ENCODE peak calls at places on chromosomes 4 and X, in eight cellular contexts. S is stimulated activated CD4-positive, alpha-beta T cell treated with anti-CD3 and anti-CD28 coated beads, Interleukin-12 subunit alpha, Interleukin-12 subunit beta, amount 100 ng/mL, for 24 hours; N is hippocampal formation; R is germinal center; L is immature natural killer cell; A is MM.1S; P is NCI-H2171; V is astrocyte of the spinal cord. E is an unnamed sample.

GRCh38 chr4:14196141-14196540 is 568.6 kb upstream of the BOD1L1 start:
- DNase-seq in S (no peak), N (no peak), R (no peak), L (no peak), A (peak; percentile 21), P (no peak), V (peak; percentile 83), E (no peak)

GRCh38 chr4:110197421-110198398 is 705 bp downstream of the ELOVL6 start:
- DNase-seq in S (peak; percentile 49), N (peak; percentile 58), R (peak; percentile 32), L (peak; percentile 65), A (peak; percentile 56), P (no peak), V (peak; percentile 54), E (peak; percentile 20)

GRCh38 chr4:51894246-51894645 is 51.3 kb downstream of the DCUN1D4 start:
- DNase-seq in S (no peak), N (no peak), R (no peak), L (no peak), A (no peak), P (no peak), V (peak; percentile 20), E (no peak)

GRCh38 chr4:44235897-44236296 is 212.7 kb downstream of the KCTD8 start:
- DNase-seq in S (no peak), N (no peak), R (no peak), L (no peak), A (no peak), P (no peak), V (no peak), E (no peak)

GRCh38 chr4:57053508-57053907 is 56.7 kb downstream of the IGFBP7 start:
- DNase-seq in S (no peak), N (no peak), R (no peak), L (no peak), A (no peak), P (no peak), V (peak; percentile 85), E (no peak)

GRCh38 chr4:76955187-76955586 is 5.6 kb downstream of the SEPTIN11 start:
- DNase-seq in S (no peak), N (no peak), R (no peak), L (no peak), A (no peak), P (no peak), V (peak; percentile 58), E (no peak)

GRCh38 chrX:25300994-25301393 is 285.2 kb upstream of the ARX start:
- DNase-seq in S (no peak), N (no peak), R (no peak), L (no peak), A (no peak), P (no peak), V (no peak), E (no peak)

GRCh38 chr4:177455591-177455990 is 13.4 kb upstream of the AGA start:
- DNase-seq in S (no peak), N (no peak), R (no peak), L (no peak), A (no peak), P (no peak), V (peak; percentile 5), E (no peak)

GRCh38 chr4:26726655-26727387 is 133.8 kb upstream of the STIM2 start:
- DNase-seq in S (no peak), N (no peak), R (no peak), L (no peak), A (no peak), P (no peak), V (no peak), E (no peak)

GRCh38 chrX:116726806-116727205 is 264.0 kb upstream of the CT83 start:
- DNase-seq in S (no peak), N (no peak), R (no peak), L (no peak), A (no peak), P (no peak), V (no peak), E (no peak)

GRCh38 chrX:1138476-1138875 is 74.0 kb downstream of the CRLF2 start:
- DNase-seq in S (no peak), N (no peak), R (no peak), L (no peak), A (no peak), P (no peak), V (no peak), E (no peak)

GRCh38 chrX:8067754-8068469 is 103.2 kb downstream of the VCX2 start:
- DNase-seq in S (no peak), N (no peak), R (no peak), L (no peak), A (no peak), P (no peak), V (peak; percentile 30), E (no peak)

GRCh38 chr4:39998659-39999345 is 21.1 kb upstream of the PDS5A start:
- DNase-seq in S (no peak), N (no peak), R (no peak), L (no peak), A (no peak), P (no peak), V (no peak), E (no peak)

GRCh38 chr4:159549092-159549491 is 446.2 kb downstream of the RAPGEF2 start:
- DNase-seq in S (no peak), N (no peak), R (no peak), L (no peak), A (no peak), P (no peak), V (peak; percentile 49), E (no peak)

GRCh38 chrX:15495801-15496200 is 2.7 kb upstream of the PIR start:
- DNase-seq in S (no peak), N (no peak), R (no peak), L (no peak), A (no peak), P (no peak), V (no peak), E (no peak)

GRCh38 chrX:22060451-22060940 is 28.4 kb downstream of the PHEX start:
- DNase-seq in S (no peak), N (no peak), R (no peak), L (no peak), A (no peak), P (no peak), V (peak; percentile 3), E (no peak)

GRCh38 chr4:138898282-138898681 is 117.3 kb upstream of the NOCT start:
- DNase-seq in S (no peak), N (no peak), R (no peak), L (no peak), A (no peak), P (no peak), V (peak; percentile 36), E (no peak)

GRCh38 chrX:101658661-101659477 is 781 bp downstream of the ARMCX2 start:
- DNase-seq in S (peak; percentile 66), N (peak; percentile 39), R (peak; percentile 64), L (peak; percentile 19), A (peak; percentile 39), P (peak; percentile 36), V (peak; percentile 59), E (peak; percentile 7)

GRCh38 chr4:73653695-73654106 is 33.5 kb upstream of the RASSF6 start:
- DNase-seq in S (no peak), N (no peak), R (peak; percentile 74), L (no peak), A (peak; percentile 85), P (peak; percentile 25), V (peak; percentile 74), E (peak; percentile 3)

GRCh38 chrX:1614927-1615326 is at the start of gene ASMT:
- DNase-seq in S (no peak), N (no peak), R (no peak), L (no peak), A (no peak), P (no peak), V (no peak), E (no peak)

GRCh38 chrX:119887721-119888425 is 7.8 kb upstream of the AKAP14 start:
- DNase-seq in S (peak; percentile 50), N (peak; percentile 4), R (peak; percentile 59), L (peak; percentile 46), A (no peak), P (peak; percentile 21), V (peak; percentile 46), E (peak; percentile 45)

GRCh38 chrX:46461653-46462191 is 83.5 kb downstream of the ZNF674 start:
- DNase-seq in S (no peak), N (no peak), R (no peak), L (peak; percentile 7), A (peak; percentile 38), P (no peak), V (no peak), E (peak; percentile 10)

GRCh38 chrX:50799531-50799961 is 14.4 kb downstream of the SHROOM4 start:
- DNase-seq in S (no peak), N (no peak), R (no peak), L (no peak), A (no peak), P (no peak), V (peak; percentile 68), E (no peak)

GRCh38 chr4:89056292-89056952 is 563 bp downstream of the FAM13A start:
- DNase-seq in S (no peak), N (no peak), R (no peak), L (no peak), A (no peak), P (no peak), V (peak; percentile 11), E (no peak)

GRCh38 chr4:145679991-145680455 is at the start of gene C4orf51:
- DNase-seq in S (no peak), N (no peak), R (no peak), L (no peak), A (no peak), P (no peak), V (peak; percentile 73), E (no peak)

GRCh38 chrX:54641530-54641929 is 111.5 kb downstream of the GNL3L start:
- DNase-seq in S (no peak), N (no peak), R (no peak), L (no peak), A (no peak), P (no peak), V (no peak), E (no peak)

GRCh38 chr4:182307746-182308145 is 64.5 kb downstream of the TENM3 start:
- DNase-seq in S (no peak), N (no peak), R (no peak), L (no peak), A (no peak), P (no peak), V (peak; percentile 98), E (no peak)

GRCh38 chr4:130147618-130148017 is 1051.7 kb downstream of the C4orf33 start:
- DNase-seq in S (no peak), N (peak; percentile 14), R (no peak), L (no peak), A (no peak), P (no peak), V (no peak), E (no peak)

GRCh38 chr4:89307446-89308160 is at the start of gene GPRIN3:
- DNase-seq in S (peak; percentile 57), N (peak; percentile 46), R (peak; percentile 63), L (peak; percentile 69), A (peak; percentile 65), P (no peak), V (peak; percentile 10), E (peak; percentile 63)

GRCh38 chrX:78165425-78165824 is 26.0 kb upstream of the TAF9B start:
- DNase-seq in S (no peak), N (no peak), R (no peak), L (no peak), A (no peak), P (no peak), V (no peak), E (no peak)

GRCh38 chrX:11351375-11352295 is 58.4 kb downstream of the AMELX start:
- DNase-seq in S (no peak), N (no peak), R (no peak), L (no peak), A (no peak), P (no peak), V (peak; percentile 71), E (no peak)

GRCh38 chrX:141278306-141278705 is 36.0 kb upstream of the SPANXC start:
- DNase-seq in S (peak; percentile 0), N (no peak), R (no peak), L (no peak), A (peak; percentile 10), P (no peak), V (peak; percentile 7), E (no peak)

GRCh38 chr4:122577808-122578781 is 42.8 kb downstream of the IL21 start:
- DNase-seq in S (peak; percentile 74), N (no peak), R (peak; percentile 55), L (no peak), A (peak; percentile 84), P (no peak), V (peak; percentile 41), E (peak; percentile 5)

GRCh38 chr4:77002721-77003120 is 53.2 kb downstream of the SEPTIN11 start:
- DNase-seq in S (no peak), N (no peak), R (no peak), L (no peak), A (no peak), P (no peak), V (peak; percentile 52), E (no peak)